ENCODE peak calls at places on chromosomes 6 and 20, in six cellular contexts. C is HFF-Myc; K is activated CD4-positive, alpha-beta T cell treated with anti-CD3 and anti-CD28 coated beads, Interleukin-2, amount 50 U/mL, for 1 hour; H is GM12865; B is effector memory CD8-positive, alpha-beta T cell; V is hepatic stellate cell. Q is an unnamed sample.

GRCh38 chr6:4550227-4550597 is 226.0 kb upstream of the CDYL start:
- DNase-seq in C (no peak), K (no peak), H (peak), B (no peak), V (no peak), Q (no peak)

GRCh38 chr6:46677314-46677654 is 10.4 kb upstream of the TDRD6 start:
- DNase-seq in C (no peak), K (no peak), H (peak), B (no peak), V (no peak), Q (no peak)

GRCh38 chr6:20755631-20756030 is 221.4 kb downstream of the CDKAL1 start:
- DNase-seq in C (peak), K (no peak), H (no peak), B (no peak), V (no peak), Q (no peak)

GRCh38 chr20:60528141-60528540 is 569.9 kb downstream of the CDH26 start:
- DNase-seq in C (no peak), K (no peak), H (no peak), B (no peak), V (no peak), Q (no peak)

GRCh38 chr6:17446713-17447112 is 53.3 kb downstream of the CAP2 start:
- DNase-seq in C (no peak), K (no peak), H (no peak), B (no peak), V (no peak), Q (no peak)

GRCh38 chr20:9025643-9026042 is 43.2 kb upstream of the PLCB4 start:
- DNase-seq in C (no peak), K (no peak), H (no peak), B (no peak), V (no peak), Q (no peak)

GRCh38 chr6:149176971-149177667 is 140.4 kb upstream of the TAB2 start:
- DNase-seq in C (no peak), K (no peak), H (peak), B (no peak), V (no peak), Q (no peak)

GRCh38 chr6:163679753-163680152 is 265.2 kb downstream of the QKI start:
- DNase-seq in C (no peak), K (no peak), H (no peak), B (no peak), V (no peak), Q (no peak)

GRCh38 chr6:36839819-36840379 is 655 bp upstream of the CPNE5 start:
- DNase-seq in C (no peak), K (peak), H (peak), B (peak), V (peak), Q (peak)

GRCh38 chr6:151681426-151682059 is 125.9 kb upstream of the ESR1 start:
- DNase-seq in C (peak), K (no peak), H (peak), B (no peak), V (no peak), Q (no peak)

GRCh38 chr6:43924222-43924702 is 154.3 kb downstream of the VEGFA start:
- DNase-seq in C (no peak), K (peak), H (peak), B (peak), V (no peak), Q (no peak)

GRCh38 chr6:105322499-105323231 is 80.2 kb downstream of the PREP start:
- DNase-seq in C (no peak), K (no peak), H (no peak), B (no peak), V (no peak), Q (no peak)

GRCh38 chr6:75800133-75800532 is 51.1 kb downstream of the MYO6 start:
- DNase-seq in C (no peak), K (no peak), H (no peak), B (no peak), V (no peak), Q (no peak)

GRCh38 chr6:112946051-112946450 is 598.9 kb downstream of the RFPL4B start:
- DNase-seq in C (no peak), K (no peak), H (no peak), B (no peak), V (no peak), Q (no peak)

GRCh38 chr6:27280064-27280539 is 32.0 kb downstream of the POM121L2 start:
- DNase-seq in C (no peak), K (peak), H (peak), B (no peak), V (peak), Q (no peak)

GRCh38 chr6:135163440-135163738 is 17.7 kb upstream of the MYB start:
- DNase-seq in C (no peak), K (peak), H (peak), B (peak), V (no peak), Q (no peak)

GRCh38 chr6:26607434-26608230 is 10.9 kb downstream of the ABT1 start:
- DNase-seq in C (peak), K (peak), H (peak), B (peak), V (peak), Q (peak)

GRCh38 chr20:6086868-6087267 is 33.0 kb upstream of the LRRN4 start:
- DNase-seq in C (no peak), K (no peak), H (no peak), B (no peak), V (no peak), Q (no peak)

GRCh38 chr20:51275816-51276215 is 252.9 kb upstream of the KCNG1 start:
- DNase-seq in C (no peak), K (no peak), H (no peak), B (no peak), V (peak), Q (no peak)

GRCh38 chr20:54848262-54848661 is 372.9 kb downstream of the DOK5 start:
- DNase-seq in C (no peak), K (no peak), H (no peak), B (no peak), V (no peak), Q (no peak)

GRCh38 chr6:159692303-159693127 is 526 bp downstream of the SOD2 start:
- DNase-seq in C (no peak), K (peak), H (peak), B (peak), V (peak), Q (peak)

GRCh38 chr6:36963451-36964290 is 9.1 kb downstream of the PI16 start:
- DNase-seq in C (no peak), K (no peak), H (peak), B (no peak), V (no peak), Q (no peak)

GRCh38 chr6:67825201-67825895 is 809.7 kb upstream of the ADGRB3 start:
- DNase-seq in C (no peak), K (no peak), H (no peak), B (no peak), V (no peak), Q (no peak)

GRCh38 chr6:149383371-149383770 is 16.7 kb upstream of the SUMO4 start:
- DNase-seq in C (no peak), K (no peak), H (no peak), B (no peak), V (no peak), Q (no peak)

GRCh38 chr6:36914227-36914794 is 28.6 kb downstream of the C6orf89 start:
- DNase-seq in C (no peak), K (peak), H (no peak), B (no peak), V (peak), Q (no peak)

GRCh38 chr6:47407295-47408281 is 70.0 kb upstream of the CD2AP start:
- DNase-seq in C (no peak), K (no peak), H (no peak), B (no peak), V (peak), Q (no peak)

GRCh38 chr6:26232950-26233607 is 131.9 kb upstream of the BTN3A2 start:
- DNase-seq in C (no peak), K (no peak), H (peak), B (peak), V (no peak), Q (no peak)

GRCh38 chr6:81944661-81945060 is 192.2 kb upstream of the TENT5A start:
- DNase-seq in C (no peak), K (no peak), H (no peak), B (no peak), V (no peak), Q (no peak)

GRCh38 chr6:127266892-127267741 is 453 bp downstream of the RNF146 start:
- DNase-seq in C (no peak), K (peak), H (peak), B (peak), V (peak), Q (peak)

GRCh38 chr6:121932071-121933009 is 467.1 kb upstream of the HSF2 start:
- DNase-seq in C (peak), K (no peak), H (no peak), B (no peak), V (peak), Q (no peak)

GRCh38 chr6:167708501-167709094 is 118.1 kb upstream of the AFDN start:
- DNase-seq in C (no peak), K (no peak), H (no peak), B (no peak), V (no peak), Q (no peak)

GRCh38 chr6:128738112-128738511 is 144.8 kb upstream of the LAMA2 start:
- DNase-seq in C (no peak), K (no peak), H (peak), B (no peak), V (no peak), Q (no peak)

GRCh38 chr6:12092762-12093161 is 80.7 kb downstream of the HIVEP1 start:
- DNase-seq in C (no peak), K (no peak), H (no peak), B (no peak), V (no peak), Q (no peak)

GRCh38 chr6:45651301-45651700 is 273.6 kb upstream of the SUPT3H start:
- DNase-seq in C (no peak), K (no peak), H (no peak), B (no peak), V (no peak), Q (no peak)